ENCODE peak calls at places on chromosomes 2 and 18, in nine cellular contexts. H is left cardiac atrium; W is anterior cingulate cortex; A is nucleus accumbens; U is stimulated activated CD4-positive, alpha-beta T cell treated with anti-CD3 and anti-CD28 coated beads, Interleukin-2, amount 100 ng/mL, for 48 hours; R is activated T-cell treated with anti-CD3 and anti-CD28 coated beads, Interleukin-2, amount 50 U/mL, for 24 hours; P is dermis microvascular lymphatic vessel endothelial cell; T is LoVo; E is T-helper 9 cell. V is an unnamed sample.

GRCh38 chr18:46917108-46917807 is at the start of the genes KATNAL2 and PIAS2:
- DNase-seq in T (peak), H (peak), A (peak), R (peak), E (peak), W (peak), P (peak), U (peak), V (peak)

GRCh38 chr2:150391779-150392178 is 95.7 kb downstream of the RND3 start:
- DNase-seq in P (no peak), W (no peak), R (no peak), H (no peak), T (no peak), E (no peak), U (no peak), A (no peak), V (no peak)

GRCh38 chr2:201057089-201057499 is 14.4 kb downstream of the HYCC2 start:
- DNase-seq in E (no peak), R (no peak), T (no peak), A (no peak), W (no peak), P (no peak), U (no peak), H (no peak), V (no peak)

GRCh38 chr2:121075006-121075545 is 209.9 kb downstream of the TFCP2L1 start:
- DNase-seq in P (no peak), T (peak), R (no peak), E (no peak), U (peak), H (peak), W (peak), A (no peak), V (no peak)

GRCh38 chr2:138994502-138994901 is 214.3 kb upstream of the NXPH2 start:
- DNase-seq in H (no peak), R (no peak), W (no peak), E (no peak), T (no peak), A (no peak), U (no peak), P (no peak), V (no peak)

GRCh38 chr18:75065251-75066000 is 143.5 kb downstream of the PTGR3 start:
- DNase-seq in U (no peak), R (no peak), P (no peak), T (no peak), H (no peak), W (no peak), E (no peak), A (no peak), V (no peak)

GRCh38 chr2:70425682-70426301 is 123.9 kb upstream of the FAM136A start:
- DNase-seq in H (no peak), W (no peak), T (peak), U (no peak), R (no peak), E (no peak), A (no peak), P (no peak), V (no peak)

GRCh38 chr2:179298666-179299065 is 34.0 kb upstream of the SESTD1 start:
- DNase-seq in P (no peak), U (no peak), A (no peak), T (no peak), W (no peak), E (no peak), H (no peak), R (no peak), V (no peak)

GRCh38 chr18:49728542-49728941 is 84.8 kb downstream of the ACAA2 start:
- DNase-seq in T (no peak), U (peak), P (peak), R (peak), H (peak), E (no peak), W (peak), A (no peak), V (no peak)

GRCh38 chr18:61998957-61999356 is 106.2 kb upstream of the RNF152 start:
- DNase-seq in H (no peak), A (no peak), P (peak), R (no peak), U (no peak), T (no peak), W (no peak), E (no peak), V (no peak)